ENCODE peak calls at places on chromosomes 3 and 15, in four cellular contexts. One of them, this sample, is unnamed.

GRCh38 chr15:42608110-42608531 is 32.7 kb downstream of the STARD9 start:
- DNase-seq in IMR-90: no peak
- DNase-seq in fibroblast of lung: no peak
- DNase-seq in OCI-LY7: peak
- DNase-seq in this sample: peak

GRCh38 chr3:138774529-138775253 is 60.0 kb downstream of the PIK3CB start:
- DNase-seq in IMR-90: peak
- DNase-seq in fibroblast of lung: peak
- DNase-seq in OCI-LY7: no peak
- DNase-seq in this sample: peak

GRCh38 chr3:178562143-178562868 is 26.1 kb downstream of the KCNMB2 start:
- DNase-seq in IMR-90: no peak
- DNase-seq in fibroblast of lung: peak
- DNase-seq in OCI-LY7: no peak
- DNase-seq in this sample: peak

GRCh38 chr3:108899530-108899929 is 54.1 kb downstream of the GUCA1C start:
- DNase-seq in IMR-90: no peak
- DNase-seq in fibroblast of lung: no peak
- DNase-seq in OCI-LY7: no peak
- DNase-seq in this sample: no peak

GRCh38 chr3:31550452-31551251 is 17.9 kb downstream of the STT3B start:
- DNase-seq in IMR-90: peak
- DNase-seq in fibroblast of lung: peak
- DNase-seq in OCI-LY7: peak
- DNase-seq in this sample: peak

GRCh38 chr15:82966671-82967071 is 14.2 kb upstream of the HOMER2 start:
- DNase-seq in IMR-90: no peak
- DNase-seq in fibroblast of lung: no peak
- DNase-seq in OCI-LY7: no peak
- DNase-seq in this sample: no peak

GRCh38 chr3:16423298-16423697 is 90.2 kb downstream of the RFTN1 start:
- DNase-seq in IMR-90: no peak
- DNase-seq in fibroblast of lung: no peak
- DNase-seq in OCI-LY7: no peak
- DNase-seq in this sample: no peak

GRCh38 chr15:31295660-31296059 is 31.0 kb upstream of the KLF13 start:
- DNase-seq in IMR-90: no peak
- DNase-seq in fibroblast of lung: no peak
- DNase-seq in OCI-LY7: no peak
- DNase-seq in this sample: no peak

GRCh38 chr3:116445291-116445841 is at the start of gene LSAMP:
- DNase-seq in IMR-90: peak
- DNase-seq in fibroblast of lung: peak
- DNase-seq in OCI-LY7: no peak
- DNase-seq in this sample: peak

GRCh38 chr3:189099031-189099471 is 72.7 kb upstream of the TPRG1 start:
- DNase-seq in IMR-90: no peak
- DNase-seq in fibroblast of lung: peak
- DNase-seq in OCI-LY7: no peak
- DNase-seq in this sample: no peak

GRCh38 chr3:73520931-73521461 is 103.7 kb downstream of the PDZRN3 start:
- DNase-seq in IMR-90: peak
- DNase-seq in fibroblast of lung: peak
- DNase-seq in OCI-LY7: no peak
- DNase-seq in this sample: no peak

GRCh38 chr15:93168913-93169312 is 79.9 kb upstream of the RGMA start:
- DNase-seq in IMR-90: no peak
- DNase-seq in fibroblast of lung: no peak
- DNase-seq in OCI-LY7: no peak
- DNase-seq in this sample: peak

GRCh38 chr15:81608309-81608829 is 234.4 kb upstream of the TMC3 start:
- DNase-seq in IMR-90: no peak
- DNase-seq in fibroblast of lung: no peak
- DNase-seq in OCI-LY7: no peak
- DNase-seq in this sample: no peak

GRCh38 chr3:59641169-59641914 is 591.5 kb upstream of the CFAP20DC start:
- DNase-seq in IMR-90: peak
- DNase-seq in fibroblast of lung: peak
- DNase-seq in OCI-LY7: no peak
- DNase-seq in this sample: no peak

GRCh38 chr3:54123538-54124196 is 1.3 kb downstream of the CACNA2D3 start:
- DNase-seq in IMR-90: no peak
- DNase-seq in fibroblast of lung: no peak
- DNase-seq in OCI-LY7: no peak
- DNase-seq in this sample: no peak

GRCh38 chr15:58362262-58362922 is 69.4 kb upstream of the LIPC start:
- DNase-seq in IMR-90: no peak
- DNase-seq in fibroblast of lung: no peak
- DNase-seq in OCI-LY7: no peak
- DNase-seq in this sample: no peak

GRCh38 chr15:68290715-68291114 is 13.2 kb downstream of the FEM1B start:
- DNase-seq in IMR-90: no peak
- DNase-seq in fibroblast of lung: no peak
- DNase-seq in OCI-LY7: no peak
- DNase-seq in this sample: no peak

GRCh38 chr3:29438580-29438979 is 157.7 kb downstream of the RBMS3 start:
- DNase-seq in IMR-90: peak
- DNase-seq in fibroblast of lung: no peak
- DNase-seq in OCI-LY7: no peak
- DNase-seq in this sample: no peak

GRCh38 chr3:133377396-133377795 is 22.5 kb upstream of the BFSP2 start:
- DNase-seq in IMR-90: peak
- DNase-seq in fibroblast of lung: peak
- DNase-seq in OCI-LY7: peak
- DNase-seq in this sample: peak

GRCh38 chr3:101128786-101129185 is 135.6 kb upstream of the ABI3BP start:
- DNase-seq in IMR-90: no peak
- DNase-seq in fibroblast of lung: no peak
- DNase-seq in OCI-LY7: no peak
- DNase-seq in this sample: no peak

GRCh38 chr3:49123687-49124086 is 3.1 kb upstream of the USP19 start:
- DNase-seq in IMR-90: no peak
- DNase-seq in fibroblast of lung: no peak
- DNase-seq in OCI-LY7: no peak
- DNase-seq in this sample: no peak

GRCh38 chr3:34361921-34362320 is 563.5 kb downstream of the PDCD6IP start:
- DNase-seq in IMR-90: no peak
- DNase-seq in fibroblast of lung: no peak
- DNase-seq in OCI-LY7: no peak
- DNase-seq in this sample: no peak

GRCh38 chr3:78130741-78131290 is 1090.9 kb downstream of the ROBO2 start:
- DNase-seq in IMR-90: no peak
- DNase-seq in fibroblast of lung: no peak
- DNase-seq in OCI-LY7: no peak
- DNase-seq in this sample: no peak

GRCh38 chr3:47313341-47314055 is 30.8 kb downstream of the KLHL18 start:
- DNase-seq in IMR-90: no peak
- DNase-seq in fibroblast of lung: no peak
- DNase-seq in OCI-LY7: no peak
- DNase-seq in this sample: no peak

GRCh38 chr3:178561239-178561638 is 25.0 kb downstream of the KCNMB2 start:
- DNase-seq in IMR-90: no peak
- DNase-seq in fibroblast of lung: peak
- DNase-seq in OCI-LY7: no peak
- DNase-seq in this sample: peak

GRCh38 chr15:37020852-37021251 is 79.5 kb downstream of the MEIS2 start:
- DNase-seq in IMR-90: no peak
- DNase-seq in fibroblast of lung: no peak
- DNase-seq in OCI-LY7: no peak
- DNase-seq in this sample: no peak

GRCh38 chr15:100171411-100171810 is 170.4 kb downstream of the ADAMTS17 start:
- DNase-seq in IMR-90: no peak
- DNase-seq in fibroblast of lung: no peak
- DNase-seq in OCI-LY7: no peak
- DNase-seq in this sample: no peak

GRCh38 chr3:69012836-69013255 is 638 bp downstream of the EOGT start:
- DNase-seq in IMR-90: peak
- DNase-seq in fibroblast of lung: peak
- DNase-seq in OCI-LY7: peak
- DNase-seq in this sample: peak

GRCh38 chr3:20145874-20146273 is 40.1 kb downstream of the SGO1 start:
- DNase-seq in IMR-90: no peak
- DNase-seq in fibroblast of lung: no peak
- DNase-seq in OCI-LY7: no peak
- DNase-seq in this sample: no peak

GRCh38 chr3:21216598-21216997 is 534.4 kb downstream of the ZNF385D start:
- DNase-seq in IMR-90: no peak
- DNase-seq in fibroblast of lung: peak
- DNase-seq in OCI-LY7: no peak
- DNase-seq in this sample: peak

GRCh38 chr3:129117134-129117533 is 4.5 kb downstream of the RAB43 start:
- DNase-seq in IMR-90: no peak
- DNase-seq in fibroblast of lung: no peak
- DNase-seq in OCI-LY7: no peak
- DNase-seq in this sample: no peak

GRCh38 chr3:118618247-118619040 is 416.2 kb downstream of the IGSF11 start:
- DNase-seq in IMR-90: no peak
- DNase-seq in fibroblast of lung: no peak
- DNase-seq in OCI-LY7: no peak
- DNase-seq in this sample: no peak

GRCh38 chr3:69120879-69121464 is 1.4 kb downstream of the LMOD3 start:
- DNase-seq in IMR-90: peak
- DNase-seq in fibroblast of lung: peak
- DNase-seq in OCI-LY7: peak
- DNase-seq in this sample: peak

GRCh38 chr15:51737538-51738305 is at the start of gene LYSMD2:
- DNase-seq in IMR-90: peak
- DNase-seq in fibroblast of lung: peak
- DNase-seq in OCI-LY7: peak
- DNase-seq in this sample: peak

DNA sequence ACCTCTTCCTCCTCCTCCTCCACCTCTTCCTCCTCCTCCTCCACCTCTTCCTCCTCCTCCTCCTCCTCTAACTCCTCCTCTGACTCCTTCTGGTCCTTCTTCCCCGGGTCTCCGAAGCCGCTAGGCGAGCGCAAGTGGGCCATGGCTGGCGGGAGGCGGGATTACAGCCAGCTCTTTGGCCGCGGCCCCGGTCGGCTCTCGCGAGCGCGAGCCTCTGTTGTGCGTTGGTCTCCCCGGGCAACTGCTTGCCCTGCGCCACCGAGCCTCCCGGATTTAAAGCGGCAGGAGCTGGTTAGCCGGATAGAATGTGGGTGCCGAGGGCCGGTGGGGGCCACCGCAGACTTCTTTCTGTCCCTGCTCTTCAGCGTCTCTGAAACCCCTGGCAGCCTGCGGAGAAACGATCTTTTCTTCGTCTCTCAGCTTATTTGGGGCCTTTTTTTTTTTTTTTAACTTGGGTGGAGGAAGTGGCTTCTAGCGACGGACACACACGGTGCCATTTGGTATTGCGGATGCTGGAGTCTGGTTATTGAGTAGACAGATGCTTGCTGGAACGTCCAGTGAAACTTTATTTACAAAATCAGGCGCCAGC is at the start of gene ERICH6:
- DNase-seq in IMR-90: peak
- DNase-seq in fibroblast of lung: peak
- DNase-seq in OCI-LY7: peak
- DNase-seq in this sample: peak
- TF ChIP-seq CTCF in IMR-90: peak
- TF ChIP-seq CTCF in fibroblast of lung: no peak
- TF ChIP-seq CTCF in OCI-LY7: peak
- TF ChIP-seq CTCF in this sample: peak

GRCh38 chr3:45462522-45463262 is 74.3 kb downstream of the LARS2 start:
- DNase-seq in IMR-90: peak
- DNase-seq in fibroblast of lung: peak
- DNase-seq in OCI-LY7: peak
- DNase-seq in this sample: peak
- H3K4me3 ChIP-seq in IMR-90: no peak
- H3K4me3 ChIP-seq in fibroblast of lung: no peak
- H3K4me3 ChIP-seq in OCI-LY7: no peak
- H3K4me3 ChIP-seq in this sample: no peak

GRCh38 chr15:24745276-24745675 is 69.7 kb downstream of the NPAP1 start:
- DNase-seq in IMR-90: no peak
- DNase-seq in fibroblast of lung: no peak
- DNase-seq in OCI-LY7: no peak
- DNase-seq in this sample: no peak
- TF ChIP-seq CTCF in IMR-90: no peak
- TF ChIP-seq CTCF in fibroblast of lung: no peak
- TF ChIP-seq CTCF in OCI-LY7: no peak
- TF ChIP-seq CTCF in this sample: no peak

DNA sequence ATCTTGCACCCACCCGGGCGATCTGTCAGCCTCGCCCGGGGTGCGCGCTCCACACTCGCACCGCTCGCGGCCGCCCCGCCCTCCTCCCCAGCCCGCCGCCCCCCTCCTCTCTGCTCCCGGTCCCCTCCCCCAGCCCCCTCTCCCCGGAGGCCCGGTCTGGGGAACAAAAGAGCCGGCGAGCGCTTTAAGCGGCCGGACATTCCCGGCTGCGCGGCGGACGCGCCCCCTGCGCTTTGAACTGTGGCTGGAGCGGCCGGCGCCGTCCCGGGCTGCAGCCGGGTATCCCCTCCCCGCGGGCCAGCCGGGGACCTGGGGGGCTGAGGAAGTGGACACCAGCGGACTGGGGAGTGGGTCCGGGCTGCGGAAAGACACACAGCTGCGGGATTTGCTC is at the start of gene IGDCC3:
- DNase-seq in IMR-90: no peak
- DNase-seq in fibroblast of lung: peak
- DNase-seq in OCI-LY7: no peak
- DNase-seq in this sample: no peak
- H3K4me3 ChIP-seq in IMR-90: peak
- H3K4me3 ChIP-seq in fibroblast of lung: peak
- H3K4me3 ChIP-seq in OCI-LY7: no peak
- H3K4me3 ChIP-seq in this sample: peak

GRCh38 chr3:99114565-99115291 is 213.2 kb upstream of the DCBLD2 start:
- DNase-seq in IMR-90: peak
- DNase-seq in fibroblast of lung: peak
- DNase-seq in OCI-LY7: peak
- DNase-seq in this sample: peak
- TF ChIP-seq CTCF in IMR-90: peak
- TF ChIP-seq CTCF in fibroblast of lung: peak
- TF ChIP-seq CTCF in OCI-LY7: peak
- TF ChIP-seq CTCF in this sample: peak

GRCh38 chr3:137769321-137770065 is 5.4 kb downstream of the SOX14 start:
- DNase-seq in IMR-90: no peak
- DNase-seq in fibroblast of lung: no peak
- DNase-seq in OCI-LY7: no peak
- DNase-seq in this sample: no peak

GRCh38 chr3:137768021-137768360 is 3.9 kb downstream of the SOX14 start:
- DNase-seq in IMR-90: no peak
- DNase-seq in fibroblast of lung: no peak
- DNase-seq in OCI-LY7: no peak
- DNase-seq in this sample: no peak

GRCh38 chr3:137767146-137768020 is 3.3 kb downstream of the SOX14 start:
- DNase-seq in IMR-90: no peak
- DNase-seq in fibroblast of lung: no peak
- DNase-seq in OCI-LY7: no peak
- DNase-seq in this sample: no peak

GRCh38 chr3:137770066-137770805 is 6.1 kb downstream of the SOX14 start:
- DNase-seq in IMR-90: no peak
- DNase-seq in fibroblast of lung: no peak
- DNase-seq in OCI-LY7: no peak
- DNase-seq in this sample: no peak

GRCh38 chr3:137768361-137769320 is 4.5 kb downstream of the SOX14 start:
- DNase-seq in IMR-90: no peak
- DNase-seq in fibroblast of lung: no peak
- DNase-seq in OCI-LY7: no peak
- DNase-seq in this sample: no peak
- H3K4me3 ChIP-seq in IMR-90: no peak
- H3K4me3 ChIP-seq in fibroblast of lung: peak
- H3K4me3 ChIP-seq in OCI-LY7: no peak
- H3K4me3 ChIP-seq in this sample: peak

GRCh38 chr15:78767331-78767951 is 43.8 kb downstream of the ADAMTS7 start:
- DNase-seq in IMR-90: no peak
- DNase-seq in fibroblast of lung: no peak
- DNase-seq in OCI-LY7: peak
- DNase-seq in this sample: no peak
- TF ChIP-seq CTCF in IMR-90: no peak
- TF ChIP-seq CTCF in fibroblast of lung: no peak
- TF ChIP-seq CTCF in OCI-LY7: peak
- TF ChIP-seq CTCF in this sample: no peak

This sample was measured in choroid plexus epithelial cell.